ENCODE peak calls at places on chromosomes 7 and 10, in nine cellular contexts. D is right lobe of liver, H is transverse colon, F is A549, W is prostate gland, S is IMR-90, Y is adrenal gland, B is HCT116, J is HepG2. C is an unnamed sample.

GRCh38 chr10:934746-935406 is 3.4 kb upstream of the LARP4B start:
- DNase-seq in D (no peak), H (no peak), F (no peak), W (no peak), S (no peak), Y (peak; percentile 47), B (no peak), J (peak; percentile 45), C (no peak)

GRCh38 chr10:124657806-124658205 is 86.4 kb downstream of the FAM53B start:
- DNase-seq in D (no peak), H (no peak), F (no peak), W (no peak), S (peak; percentile 29), Y (no peak), B (no peak), J (no peak), C (peak; percentile 36)

GRCh38 chr10:120221873-120222485 is 235.0 kb upstream of the PLPP4 start:
- DNase-seq in D (no peak), H (no peak), F (peak; percentile 65), W (peak; percentile 50), S (no peak), Y (no peak), B (peak; percentile 54), J (peak; percentile 64), C (peak; percentile 52)

GRCh38 chr7:90594791-90595317 is 1.3 kb upstream of the CDK14 start:
- DNase-seq in D (no peak), H (no peak), F (no peak), W (no peak), S (peak; percentile 91), Y (no peak), B (no peak), J (no peak), C (no peak)

GRCh38 chr7:21939136-21939857 is 6.4 kb downstream of the CDCA7L start:
- DNase-seq in D (no peak), H (no peak), F (no peak), W (no peak), S (no peak), Y (no peak), B (no peak), J (no peak), C (no peak)

GRCh38 chr10:130929422-130930325 is 381.8 kb downstream of the TCERG1L start:
- DNase-seq in D (no peak), H (no peak), F (no peak), W (no peak), S (no peak), Y (no peak), B (no peak), J (no peak), C (no peak)

GRCh38 chr10:59833810-59834209 is 72.5 kb downstream of the CCDC6 start:
- DNase-seq in D (no peak), H (peak; percentile 38), F (no peak), W (no peak), S (no peak), Y (no peak), B (no peak), J (no peak), C (no peak)

GRCh38 chr7:127976056-127976455 is 55.2 kb downstream of the LRRC4 start:
- DNase-seq in D (no peak), H (no peak), F (no peak), W (no peak), S (no peak), Y (no peak), B (no peak), J (no peak), C (no peak)

GRCh38 chr7:120856621-120857352 is 1.2 kb downstream of the TSPAN12 start:
- DNase-seq in D (peak; percentile 63), H (peak; percentile 38), F (peak; percentile 29), W (peak; percentile 16), S (peak; percentile 8), Y (peak; percentile 60), B (peak; percentile 29), J (peak; percentile 18), C (peak; percentile 55)

GRCh38 chr7:131190146-131190545 is 137.5 kb upstream of the MKLN1 start:
- DNase-seq in D (no peak), H (no peak), F (no peak), W (no peak), S (peak; percentile 31), Y (peak; percentile 83), B (no peak), J (no peak), C (no peak)

GRCh38 chr7:77766801-77767605 is 31.2 kb downstream of the TMEM60 start:
- DNase-seq in D (no peak), H (no peak), F (no peak), W (no peak), S (no peak), Y (no peak), B (no peak), J (no peak), C (no peak)

GRCh38 chr10:88066876-88067275 is 203.5 kb downstream of the PTEN start:
- DNase-seq in D (no peak), H (no peak), F (no peak), W (no peak), S (no peak), Y (no peak), B (no peak), J (no peak), C (no peak)

GRCh38 chr7:2107386-2108085 is 125.2 kb downstream of the MAD1L1 start:
- DNase-seq in D (no peak), H (no peak), F (no peak), W (no peak), S (no peak), Y (no peak), B (no peak), J (no peak), C (no peak)

GRCh38 chr10:74150151-74151056 is at the start of gene AP3M1:
- DNase-seq in D (peak; percentile 86), H (peak; percentile 84), F (peak; percentile 89), W (peak; percentile 78), S (no peak), Y (peak; percentile 92), B (no peak), J (no peak), C (peak; percentile 86)
- TF ChIP-seq POLR2A in D (no peak), H (peak; percentile 28), F (peak; percentile 49), W (no peak), S (no peak), Y (no peak), B (peak; percentile 48), J (peak; percentile 51), C (no peak)

GRCh38 chr10:50740351-50740688 is 584 bp downstream of the ASAH2B start:
- DNase-seq in D (no peak), H (peak; percentile 19), F (peak; percentile 5), W (no peak), S (peak; percentile 82), Y (peak; percentile 64), B (no peak), J (peak; percentile 15), C (peak; percentile 24)

DNA sequence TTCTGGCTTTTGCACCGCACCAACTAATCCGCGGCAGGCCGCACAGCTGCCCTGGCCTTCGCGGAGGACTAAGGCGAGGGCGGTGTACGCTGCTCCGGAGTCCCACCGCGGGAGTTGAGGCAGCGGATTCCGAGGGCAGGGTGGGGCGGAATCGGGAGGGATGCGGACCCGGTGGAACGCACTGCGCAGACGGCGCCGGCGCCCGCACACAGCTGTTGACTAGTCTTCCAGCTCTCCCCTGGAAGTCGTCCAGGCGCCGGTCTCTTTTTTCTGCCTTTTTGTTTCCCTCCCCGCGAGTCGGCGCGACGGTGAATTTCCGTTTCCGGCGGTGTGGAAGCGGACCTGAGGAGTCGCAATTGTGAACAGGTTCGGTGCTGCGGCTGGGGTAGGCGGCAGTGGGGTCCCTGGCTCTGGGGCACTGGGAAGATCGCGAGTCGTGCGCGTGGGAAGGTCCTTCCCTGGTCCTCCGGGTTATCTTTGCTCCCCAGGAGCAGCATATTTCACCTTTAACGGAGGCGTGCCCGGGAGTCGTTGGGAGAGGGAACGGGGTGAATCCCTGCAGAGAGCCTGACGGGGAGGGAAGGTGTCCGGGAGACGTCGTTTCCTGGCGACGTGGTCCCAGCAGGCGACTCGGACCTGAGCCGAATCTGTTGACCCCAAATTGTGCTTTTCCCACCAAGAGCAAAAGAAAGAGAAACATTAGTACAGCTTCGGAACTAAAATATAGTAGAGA is at the start of gene ASAH2B:
- DNase-seq in D (peak; percentile 90), H (peak; percentile 84), F (peak; percentile 54), W (peak; percentile 71), S (peak; percentile 74), Y (peak; percentile 92), B (peak; percentile 75), J (peak; percentile 78), C (peak; percentile 88)
- H3K4me3 ChIP-seq in D (peak within 1 kb of the TSS; percentile 77), H (peak within 1 kb of the TSS; percentile 83), F (peak within 1 kb of the TSS; percentile 55), W (peak within 1 kb of the TSS; percentile 39), S (peak within 1 kb of the TSS; percentile 82), Y (peak within 1 kb of the TSS; percentile 72), B (peak within 1 kb of the TSS; percentile 69), J (peak within 1 kb of the TSS; percentile 80), C (peak within 1 kb of the TSS; percentile 65)

GRCh38 chr7:105478606-105479005 is 43.5 kb downstream of the PUS7 start:
- DNase-seq in D (no peak), H (no peak), F (no peak), W (no peak), S (no peak), Y (no peak), B (no peak), J (no peak), C (no peak)
- TF ChIP-seq CTCF in D (no peak), H (no peak), F (no peak), W (no peak), S (no peak), Y (no peak), B (no peak), J (no peak), C (no peak)

DNA sequence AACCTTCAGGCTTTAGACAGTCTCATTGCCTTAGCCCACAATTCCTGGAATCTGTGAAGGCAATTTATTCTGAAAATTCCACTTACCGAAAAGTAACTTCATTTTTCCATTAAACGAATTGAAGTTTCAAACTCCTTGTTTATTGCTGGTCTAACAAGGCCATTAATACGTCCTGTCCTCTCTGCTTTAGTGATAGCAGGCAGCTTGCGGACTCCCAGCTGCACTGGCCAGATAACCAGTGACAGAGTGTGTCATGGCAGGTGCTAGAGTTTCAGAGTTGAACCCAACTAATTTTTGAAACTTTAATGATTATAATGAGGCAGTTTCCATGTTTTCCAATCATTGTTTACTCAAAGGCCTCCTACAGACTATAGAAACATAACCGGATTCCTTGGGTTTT is 31.1 kb downstream of the LOXL4 start:
- DNase-seq in D (no peak), H (no peak), F (no peak), W (no peak), S (no peak), Y (no peak), B (no peak), J (no peak), C (no peak)
- TF ChIP-seq POLR2A in D (no peak), H (no peak), F (no peak), W (no peak), S (no peak), Y (no peak), B (no peak), J (no peak), C (no peak)

GRCh38 chr7:6481445-6481844 is 33.7 kb upstream of the DAGLB start:
- DNase-seq in D (no peak), H (no peak), F (no peak), W (no peak), S (no peak), Y (no peak), B (no peak), J (no peak), C (no peak)
- H3K4me3 ChIP-seq in D (peak overlapping the region; percentile 28), H (no peak overlapping the region), F (no peak overlapping the region), W (no peak overlapping the region), S (no peak overlapping the region), Y (no peak overlapping the region), B (no peak overlapping the region), J (peak overlapping the region; percentile 31), C (no peak overlapping the region)

C was measured in body of pancreas.